ENCODE peak calls at places on chromosomes 4 and X, in nine cellular contexts. One of them, this sample, is unnamed.

GRCh38 chr4:33722800-33723511 is 2521.4 kb downstream of the ARAP2 start:
- DNase-seq in astrocyte of the hippocampus: peak
- DNase-seq in effector CD4-positive, alpha-beta T cell: no peak
- DNase-seq in activated B cell treated with CpG ODN at 0.5 μM for 24 hours: no peak
- DNase-seq in stimulated activated CD4-positive, alpha-beta T cell treated with anti-CD3 and anti-CD28 coated beads, TNF-alpha, amount 100 ng/mL, for 1 hour: no peak
- DNase-seq in activated T-cell treated with anti-CD3 and anti-CD28 coated beads, Interleukin-2, amount 50 U/mL, for 72 hours: no peak
- DNase-seq in fibroblast of pulmonary artery: peak
- DNase-seq in HS-5: no peak
- DNase-seq in foreskin fibroblast: peak
- DNase-seq in this sample: no peak

GRCh38 chr4:25505637-25505991 is 128.6 kb downstream of the ANAPC4 start:
- DNase-seq in astrocyte of the hippocampus: no peak
- DNase-seq in effector CD4-positive, alpha-beta T cell: no peak
- DNase-seq in activated B cell treated with CpG ODN at 0.5 μM for 24 hours: no peak
- DNase-seq in stimulated activated CD4-positive, alpha-beta T cell treated with anti-CD3 and anti-CD28 coated beads, TNF-alpha, amount 100 ng/mL, for 1 hour: no peak
- DNase-seq in activated T-cell treated with anti-CD3 and anti-CD28 coated beads, Interleukin-2, amount 50 U/mL, for 72 hours: no peak
- DNase-seq in fibroblast of pulmonary artery: no peak
- DNase-seq in HS-5: no peak
- DNase-seq in foreskin fibroblast: no peak
- DNase-seq in this sample: peak

GRCh38 chr4:18529482-18529881 is 507.9 kb upstream of the LCORL start:
- DNase-seq in astrocyte of the hippocampus: no peak
- DNase-seq in effector CD4-positive, alpha-beta T cell: no peak
- DNase-seq in activated B cell treated with CpG ODN at 0.5 μM for 24 hours: no peak
- DNase-seq in stimulated activated CD4-positive, alpha-beta T cell treated with anti-CD3 and anti-CD28 coated beads, TNF-alpha, amount 100 ng/mL, for 1 hour: no peak
- DNase-seq in activated T-cell treated with anti-CD3 and anti-CD28 coated beads, Interleukin-2, amount 50 U/mL, for 72 hours: no peak
- DNase-seq in fibroblast of pulmonary artery: no peak
- DNase-seq in HS-5: no peak
- DNase-seq in foreskin fibroblast: no peak
- DNase-seq in this sample: no peak

GRCh38 chrX:106948641-106949040 is 28.4 kb downstream of the CLDN2 start:
- DNase-seq in astrocyte of the hippocampus: no peak
- DNase-seq in effector CD4-positive, alpha-beta T cell: no peak
- DNase-seq in activated B cell treated with CpG ODN at 0.5 μM for 24 hours: no peak
- DNase-seq in stimulated activated CD4-positive, alpha-beta T cell treated with anti-CD3 and anti-CD28 coated beads, TNF-alpha, amount 100 ng/mL, for 1 hour: no peak
- DNase-seq in activated T-cell treated with anti-CD3 and anti-CD28 coated beads, Interleukin-2, amount 50 U/mL, for 72 hours: no peak
- DNase-seq in fibroblast of pulmonary artery: no peak
- DNase-seq in HS-5: no peak
- DNase-seq in foreskin fibroblast: no peak
- DNase-seq in this sample: no peak

GRCh38 chr4:186727977-186728519 is 4.4 kb upstream of the FAT1 start:
- DNase-seq in astrocyte of the hippocampus: peak
- DNase-seq in effector CD4-positive, alpha-beta T cell: no peak
- DNase-seq in activated B cell treated with CpG ODN at 0.5 μM for 24 hours: no peak
- DNase-seq in stimulated activated CD4-positive, alpha-beta T cell treated with anti-CD3 and anti-CD28 coated beads, TNF-alpha, amount 100 ng/mL, for 1 hour: no peak
- DNase-seq in activated T-cell treated with anti-CD3 and anti-CD28 coated beads, Interleukin-2, amount 50 U/mL, for 72 hours: no peak
- DNase-seq in fibroblast of pulmonary artery: peak
- DNase-seq in HS-5: no peak
- DNase-seq in foreskin fibroblast: no peak
- DNase-seq in this sample: no peak

GRCh38 chrX:50430917-50431316 is 39.7 kb downstream of the DGKK start:
- DNase-seq in astrocyte of the hippocampus: no peak
- DNase-seq in effector CD4-positive, alpha-beta T cell: no peak
- DNase-seq in activated B cell treated with CpG ODN at 0.5 μM for 24 hours: no peak
- DNase-seq in stimulated activated CD4-positive, alpha-beta T cell treated with anti-CD3 and anti-CD28 coated beads, TNF-alpha, amount 100 ng/mL, for 1 hour: no peak
- DNase-seq in activated T-cell treated with anti-CD3 and anti-CD28 coated beads, Interleukin-2, amount 50 U/mL, for 72 hours: no peak
- DNase-seq in fibroblast of pulmonary artery: no peak
- DNase-seq in HS-5: no peak
- DNase-seq in foreskin fibroblast: no peak
- DNase-seq in this sample: no peak

GRCh38 chr4:109559625-109559982 is 442 bp upstream of the MCUB start:
- DNase-seq in astrocyte of the hippocampus: peak
- DNase-seq in effector CD4-positive, alpha-beta T cell: peak
- DNase-seq in activated B cell treated with CpG ODN at 0.5 μM for 24 hours: peak
- DNase-seq in stimulated activated CD4-positive, alpha-beta T cell treated with anti-CD3 and anti-CD28 coated beads, TNF-alpha, amount 100 ng/mL, for 1 hour: no peak
- DNase-seq in activated T-cell treated with anti-CD3 and anti-CD28 coated beads, Interleukin-2, amount 50 U/mL, for 72 hours: peak
- DNase-seq in fibroblast of pulmonary artery: no peak
- DNase-seq in HS-5: no peak
- DNase-seq in foreskin fibroblast: no peak
- DNase-seq in this sample: peak

GRCh38 chrX:151458824-151459223 is 61.8 kb downstream of the VMA21 start:
- DNase-seq in astrocyte of the hippocampus: peak
- DNase-seq in effector CD4-positive, alpha-beta T cell: no peak
- DNase-seq in activated B cell treated with CpG ODN at 0.5 μM for 24 hours: no peak
- DNase-seq in stimulated activated CD4-positive, alpha-beta T cell treated with anti-CD3 and anti-CD28 coated beads, TNF-alpha, amount 100 ng/mL, for 1 hour: no peak
- DNase-seq in activated T-cell treated with anti-CD3 and anti-CD28 coated beads, Interleukin-2, amount 50 U/mL, for 72 hours: no peak
- DNase-seq in fibroblast of pulmonary artery: peak
- DNase-seq in HS-5: peak
- DNase-seq in foreskin fibroblast: no peak
- DNase-seq in this sample: no peak

GRCh38 chr4:179307297-179308136 is 1865.3 kb upstream of the AGA start:
- DNase-seq in astrocyte of the hippocampus: peak
- DNase-seq in effector CD4-positive, alpha-beta T cell: no peak
- DNase-seq in activated B cell treated with CpG ODN at 0.5 μM for 24 hours: no peak
- DNase-seq in stimulated activated CD4-positive, alpha-beta T cell treated with anti-CD3 and anti-CD28 coated beads, TNF-alpha, amount 100 ng/mL, for 1 hour: no peak
- DNase-seq in activated T-cell treated with anti-CD3 and anti-CD28 coated beads, Interleukin-2, amount 50 U/mL, for 72 hours: peak
- DNase-seq in fibroblast of pulmonary artery: peak
- DNase-seq in HS-5: no peak
- DNase-seq in foreskin fibroblast: peak
- DNase-seq in this sample: no peak

GRCh38 chrX:69109706-69110635 is 55.3 kb downstream of the PJA1 start:
- DNase-seq in astrocyte of the hippocampus: no peak
- DNase-seq in effector CD4-positive, alpha-beta T cell: no peak
- DNase-seq in activated B cell treated with CpG ODN at 0.5 μM for 24 hours: no peak
- DNase-seq in stimulated activated CD4-positive, alpha-beta T cell treated with anti-CD3 and anti-CD28 coated beads, TNF-alpha, amount 100 ng/mL, for 1 hour: no peak
- DNase-seq in activated T-cell treated with anti-CD3 and anti-CD28 coated beads, Interleukin-2, amount 50 U/mL, for 72 hours: no peak
- DNase-seq in fibroblast of pulmonary artery: no peak
- DNase-seq in HS-5: peak
- DNase-seq in foreskin fibroblast: no peak
- DNase-seq in this sample: no peak

GRCh38 chr4:24730256-24731001 is 64.9 kb upstream of the SOD3 start:
- DNase-seq in astrocyte of the hippocampus: peak
- DNase-seq in effector CD4-positive, alpha-beta T cell: no peak
- DNase-seq in activated B cell treated with CpG ODN at 0.5 μM for 24 hours: no peak
- DNase-seq in stimulated activated CD4-positive, alpha-beta T cell treated with anti-CD3 and anti-CD28 coated beads, TNF-alpha, amount 100 ng/mL, for 1 hour: no peak
- DNase-seq in activated T-cell treated with anti-CD3 and anti-CD28 coated beads, Interleukin-2, amount 50 U/mL, for 72 hours: no peak
- DNase-seq in fibroblast of pulmonary artery: peak
- DNase-seq in HS-5: no peak
- DNase-seq in foreskin fibroblast: peak
- DNase-seq in this sample: peak

GRCh38 chrX:68146054-68146453 is 287.2 kb downstream of the OPHN1 start:
- DNase-seq in astrocyte of the hippocampus: peak
- DNase-seq in effector CD4-positive, alpha-beta T cell: no peak
- DNase-seq in activated B cell treated with CpG ODN at 0.5 μM for 24 hours: no peak
- DNase-seq in stimulated activated CD4-positive, alpha-beta T cell treated with anti-CD3 and anti-CD28 coated beads, TNF-alpha, amount 100 ng/mL, for 1 hour: no peak
- DNase-seq in activated T-cell treated with anti-CD3 and anti-CD28 coated beads, Interleukin-2, amount 50 U/mL, for 72 hours: no peak
- DNase-seq in fibroblast of pulmonary artery: peak
- DNase-seq in HS-5: no peak
- DNase-seq in foreskin fibroblast: no peak
- DNase-seq in this sample: no peak

GRCh38 chrX:120299928-120300327 is 11.3 kb downstream of the TMEM255A start:
- DNase-seq in astrocyte of the hippocampus: no peak
- DNase-seq in effector CD4-positive, alpha-beta T cell: no peak
- DNase-seq in activated B cell treated with CpG ODN at 0.5 μM for 24 hours: no peak
- DNase-seq in stimulated activated CD4-positive, alpha-beta T cell treated with anti-CD3 and anti-CD28 coated beads, TNF-alpha, amount 100 ng/mL, for 1 hour: no peak
- DNase-seq in activated T-cell treated with anti-CD3 and anti-CD28 coated beads, Interleukin-2, amount 50 U/mL, for 72 hours: no peak
- DNase-seq in fibroblast of pulmonary artery: no peak
- DNase-seq in HS-5: no peak
- DNase-seq in foreskin fibroblast: no peak
- DNase-seq in this sample: no peak

GRCh38 chr4:32858971-32859370 is 2138.8 kb downstream of the PCDH7 start:
- DNase-seq in astrocyte of the hippocampus: peak
- DNase-seq in effector CD4-positive, alpha-beta T cell: no peak
- DNase-seq in activated B cell treated with CpG ODN at 0.5 μM for 24 hours: no peak
- DNase-seq in stimulated activated CD4-positive, alpha-beta T cell treated with anti-CD3 and anti-CD28 coated beads, TNF-alpha, amount 100 ng/mL, for 1 hour: no peak
- DNase-seq in activated T-cell treated with anti-CD3 and anti-CD28 coated beads, Interleukin-2, amount 50 U/mL, for 72 hours: no peak
- DNase-seq in fibroblast of pulmonary artery: peak
- DNase-seq in HS-5: peak
- DNase-seq in foreskin fibroblast: peak
- DNase-seq in this sample: no peak

GRCh38 chrX:101450951-101451350 is 34.3 kb upstream of the ARMCX4 start:
- DNase-seq in astrocyte of the hippocampus: no peak
- DNase-seq in effector CD4-positive, alpha-beta T cell: no peak
- DNase-seq in activated B cell treated with CpG ODN at 0.5 μM for 24 hours: no peak
- DNase-seq in stimulated activated CD4-positive, alpha-beta T cell treated with anti-CD3 and anti-CD28 coated beads, TNF-alpha, amount 100 ng/mL, for 1 hour: no peak
- DNase-seq in activated T-cell treated with anti-CD3 and anti-CD28 coated beads, Interleukin-2, amount 50 U/mL, for 72 hours: no peak
- DNase-seq in fibroblast of pulmonary artery: peak
- DNase-seq in HS-5: no peak
- DNase-seq in foreskin fibroblast: no peak
- DNase-seq in this sample: no peak

GRCh38 chr4:79763486-79764075 is 309.4 kb downstream of the ANTXR2 start:
- DNase-seq in astrocyte of the hippocampus: no peak
- DNase-seq in effector CD4-positive, alpha-beta T cell: no peak
- DNase-seq in activated B cell treated with CpG ODN at 0.5 μM for 24 hours: no peak
- DNase-seq in stimulated activated CD4-positive, alpha-beta T cell treated with anti-CD3 and anti-CD28 coated beads, TNF-alpha, amount 100 ng/mL, for 1 hour: no peak
- DNase-seq in activated T-cell treated with anti-CD3 and anti-CD28 coated beads, Interleukin-2, amount 50 U/mL, for 72 hours: no peak
- DNase-seq in fibroblast of pulmonary artery: no peak
- DNase-seq in HS-5: no peak
- DNase-seq in foreskin fibroblast: no peak
- DNase-seq in this sample: no peak

GRCh38 chrX:1492421-1493012 is 39.8 kb upstream of the ASMTL start:
- DNase-seq in astrocyte of the hippocampus: no peak
- DNase-seq in effector CD4-positive, alpha-beta T cell: no peak
- DNase-seq in activated B cell treated with CpG ODN at 0.5 μM for 24 hours: no peak
- DNase-seq in stimulated activated CD4-positive, alpha-beta T cell treated with anti-CD3 and anti-CD28 coated beads, TNF-alpha, amount 100 ng/mL, for 1 hour: no peak
- DNase-seq in activated T-cell treated with anti-CD3 and anti-CD28 coated beads, Interleukin-2, amount 50 U/mL, for 72 hours: no peak
- DNase-seq in fibroblast of pulmonary artery: no peak
- DNase-seq in HS-5: no peak
- DNase-seq in foreskin fibroblast: no peak
- DNase-seq in this sample: no peak

GRCh38 chr4:184969610-184970009 is 48.7 kb upstream of the HELT start:
- DNase-seq in astrocyte of the hippocampus: no peak
- DNase-seq in effector CD4-positive, alpha-beta T cell: no peak
- DNase-seq in activated B cell treated with CpG ODN at 0.5 μM for 24 hours: no peak
- DNase-seq in stimulated activated CD4-positive, alpha-beta T cell treated with anti-CD3 and anti-CD28 coated beads, TNF-alpha, amount 100 ng/mL, for 1 hour: no peak
- DNase-seq in activated T-cell treated with anti-CD3 and anti-CD28 coated beads, Interleukin-2, amount 50 U/mL, for 72 hours: no peak
- DNase-seq in fibroblast of pulmonary artery: no peak
- DNase-seq in HS-5: no peak
- DNase-seq in foreskin fibroblast: no peak
- DNase-seq in this sample: no peak

GRCh38 chrX:5681159-5681558 is 547.5 kb downstream of the NLGN4X start:
- DNase-seq in astrocyte of the hippocampus: peak
- DNase-seq in effector CD4-positive, alpha-beta T cell: no peak
- DNase-seq in activated B cell treated with CpG ODN at 0.5 μM for 24 hours: no peak
- DNase-seq in stimulated activated CD4-positive, alpha-beta T cell treated with anti-CD3 and anti-CD28 coated beads, TNF-alpha, amount 100 ng/mL, for 1 hour: no peak
- DNase-seq in activated T-cell treated with anti-CD3 and anti-CD28 coated beads, Interleukin-2, amount 50 U/mL, for 72 hours: no peak
- DNase-seq in fibroblast of pulmonary artery: no peak
- DNase-seq in HS-5: no peak
- DNase-seq in foreskin fibroblast: no peak
- DNase-seq in this sample: no peak

GRCh38 chr4:1637580-1638271 is 46.4 kb downstream of the FAM53A start:
- DNase-seq in astrocyte of the hippocampus: no peak
- DNase-seq in effector CD4-positive, alpha-beta T cell: no peak
- DNase-seq in activated B cell treated with CpG ODN at 0.5 μM for 24 hours: no peak
- DNase-seq in stimulated activated CD4-positive, alpha-beta T cell treated with anti-CD3 and anti-CD28 coated beads, TNF-alpha, amount 100 ng/mL, for 1 hour: no peak
- DNase-seq in activated T-cell treated with anti-CD3 and anti-CD28 coated beads, Interleukin-2, amount 50 U/mL, for 72 hours: no peak
- DNase-seq in fibroblast of pulmonary artery: no peak
- DNase-seq in HS-5: no peak
- DNase-seq in foreskin fibroblast: no peak
- DNase-seq in this sample: peak

GRCh38 chr4:100509386-100509785 is 8.4 kb downstream of the EMCN start:
- DNase-seq in astrocyte of the hippocampus: no peak
- DNase-seq in effector CD4-positive, alpha-beta T cell: no peak
- DNase-seq in activated B cell treated with CpG ODN at 0.5 μM for 24 hours: no peak
- DNase-seq in stimulated activated CD4-positive, alpha-beta T cell treated with anti-CD3 and anti-CD28 coated beads, TNF-alpha, amount 100 ng/mL, for 1 hour: no peak
- DNase-seq in activated T-cell treated with anti-CD3 and anti-CD28 coated beads, Interleukin-2, amount 50 U/mL, for 72 hours: no peak
- DNase-seq in fibroblast of pulmonary artery: no peak
- DNase-seq in HS-5: no peak
- DNase-seq in foreskin fibroblast: no peak
- DNase-seq in this sample: no peak

GRCh38 chr4:162116085-162116784 is 47.6 kb downstream of the FSTL5 start:
- DNase-seq in astrocyte of the hippocampus: peak
- DNase-seq in effector CD4-positive, alpha-beta T cell: no peak
- DNase-seq in activated B cell treated with CpG ODN at 0.5 μM for 24 hours: no peak
- DNase-seq in stimulated activated CD4-positive, alpha-beta T cell treated with anti-CD3 and anti-CD28 coated beads, TNF-alpha, amount 100 ng/mL, for 1 hour: no peak
- DNase-seq in activated T-cell treated with anti-CD3 and anti-CD28 coated beads, Interleukin-2, amount 50 U/mL, for 72 hours: no peak
- DNase-seq in fibroblast of pulmonary artery: no peak
- DNase-seq in HS-5: no peak
- DNase-seq in foreskin fibroblast: no peak
- DNase-seq in this sample: no peak

GRCh38 chrX:13128104-13128503 is 83.7 kb upstream of the FAM9C start:
- DNase-seq in astrocyte of the hippocampus: no peak
- DNase-seq in effector CD4-positive, alpha-beta T cell: no peak
- DNase-seq in activated B cell treated with CpG ODN at 0.5 μM for 24 hours: no peak
- DNase-seq in stimulated activated CD4-positive, alpha-beta T cell treated with anti-CD3 and anti-CD28 coated beads, TNF-alpha, amount 100 ng/mL, for 1 hour: no peak
- DNase-seq in activated T-cell treated with anti-CD3 and anti-CD28 coated beads, Interleukin-2, amount 50 U/mL, for 72 hours: no peak
- DNase-seq in fibroblast of pulmonary artery: peak
- DNase-seq in HS-5: no peak
- DNase-seq in foreskin fibroblast: no peak
- DNase-seq in this sample: no peak

GRCh38 chrX:118286066-118286758 is 59.7 kb upstream of the WDR44 start:
- DNase-seq in astrocyte of the hippocampus: peak
- DNase-seq in effector CD4-positive, alpha-beta T cell: no peak
- DNase-seq in activated B cell treated with CpG ODN at 0.5 μM for 24 hours: no peak
- DNase-seq in stimulated activated CD4-positive, alpha-beta T cell treated with anti-CD3 and anti-CD28 coated beads, TNF-alpha, amount 100 ng/mL, for 1 hour: no peak
- DNase-seq in activated T-cell treated with anti-CD3 and anti-CD28 coated beads, Interleukin-2, amount 50 U/mL, for 72 hours: no peak
- DNase-seq in fibroblast of pulmonary artery: peak
- DNase-seq in HS-5: no peak
- DNase-seq in foreskin fibroblast: no peak
- DNase-seq in this sample: no peak

GRCh38 chrX:132395059-132395458 is 93.8 kb downstream of the MBNL3 start:
- DNase-seq in astrocyte of the hippocampus: no peak
- DNase-seq in effector CD4-positive, alpha-beta T cell: no peak
- DNase-seq in activated B cell treated with CpG ODN at 0.5 μM for 24 hours: no peak
- DNase-seq in stimulated activated CD4-positive, alpha-beta T cell treated with anti-CD3 and anti-CD28 coated beads, TNF-alpha, amount 100 ng/mL, for 1 hour: no peak
- DNase-seq in activated T-cell treated with anti-CD3 and anti-CD28 coated beads, Interleukin-2, amount 50 U/mL, for 72 hours: no peak
- DNase-seq in fibroblast of pulmonary artery: no peak
- DNase-seq in HS-5: no peak
- DNase-seq in foreskin fibroblast: no peak
- DNase-seq in this sample: no peak

GRCh38 chrX:115367956-115368355 is 78.4 kb downstream of the LUZP4 start:
- DNase-seq in astrocyte of the hippocampus: peak
- DNase-seq in effector CD4-positive, alpha-beta T cell: no peak
- DNase-seq in activated B cell treated with CpG ODN at 0.5 μM for 24 hours: no peak
- DNase-seq in stimulated activated CD4-positive, alpha-beta T cell treated with anti-CD3 and anti-CD28 coated beads, TNF-alpha, amount 100 ng/mL, for 1 hour: no peak
- DNase-seq in activated T-cell treated with anti-CD3 and anti-CD28 coated beads, Interleukin-2, amount 50 U/mL, for 72 hours: no peak
- DNase-seq in fibroblast of pulmonary artery: peak
- DNase-seq in HS-5: no peak
- DNase-seq in foreskin fibroblast: peak
- DNase-seq in this sample: no peak

GRCh38 chr4:103008875-103009729 is 10.4 kb downstream of the SLC9B1 start:
- DNase-seq in astrocyte of the hippocampus: peak
- DNase-seq in effector CD4-positive, alpha-beta T cell: peak
- DNase-seq in activated B cell treated with CpG ODN at 0.5 μM for 24 hours: no peak
- DNase-seq in stimulated activated CD4-positive, alpha-beta T cell treated with anti-CD3 and anti-CD28 coated beads, TNF-alpha, amount 100 ng/mL, for 1 hour: no peak
- DNase-seq in activated T-cell treated with anti-CD3 and anti-CD28 coated beads, Interleukin-2, amount 50 U/mL, for 72 hours: peak
- DNase-seq in fibroblast of pulmonary artery: peak
- DNase-seq in HS-5: peak
- DNase-seq in foreskin fibroblast: peak
- DNase-seq in this sample: peak

GRCh38 chrX:19791562-19791961 is 95.8 kb downstream of the SH3KBP1 start:
- DNase-seq in astrocyte of the hippocampus: no peak
- DNase-seq in effector CD4-positive, alpha-beta T cell: no peak
- DNase-seq in activated B cell treated with CpG ODN at 0.5 μM for 24 hours: no peak
- DNase-seq in stimulated activated CD4-positive, alpha-beta T cell treated with anti-CD3 and anti-CD28 coated beads, TNF-alpha, amount 100 ng/mL, for 1 hour: no peak
- DNase-seq in activated T-cell treated with anti-CD3 and anti-CD28 coated beads, Interleukin-2, amount 50 U/mL, for 72 hours: no peak
- DNase-seq in fibroblast of pulmonary artery: peak
- DNase-seq in HS-5: no peak
- DNase-seq in foreskin fibroblast: peak
- DNase-seq in this sample: no peak

GRCh38 chrX:95076449-95076848 is 1402.4 kb downstream of the FAM133A start:
- DNase-seq in astrocyte of the hippocampus: peak
- DNase-seq in effector CD4-positive, alpha-beta T cell: no peak
- DNase-seq in activated B cell treated with CpG ODN at 0.5 μM for 24 hours: no peak
- DNase-seq in stimulated activated CD4-positive, alpha-beta T cell treated with anti-CD3 and anti-CD28 coated beads, TNF-alpha, amount 100 ng/mL, for 1 hour: no peak
- DNase-seq in activated T-cell treated with anti-CD3 and anti-CD28 coated beads, Interleukin-2, amount 50 U/mL, for 72 hours: no peak
- DNase-seq in fibroblast of pulmonary artery: peak
- DNase-seq in HS-5: no peak
- DNase-seq in foreskin fibroblast: no peak
- DNase-seq in this sample: no peak

GRCh38 chr4:168095776-168096443 is 3.6 kb downstream of the ANXA10 start:
- DNase-seq in astrocyte of the hippocampus: no peak
- DNase-seq in effector CD4-positive, alpha-beta T cell: no peak
- DNase-seq in activated B cell treated with CpG ODN at 0.5 μM for 24 hours: no peak
- DNase-seq in stimulated activated CD4-positive, alpha-beta T cell treated with anti-CD3 and anti-CD28 coated beads, TNF-alpha, amount 100 ng/mL, for 1 hour: no peak
- DNase-seq in activated T-cell treated with anti-CD3 and anti-CD28 coated beads, Interleukin-2, amount 50 U/mL, for 72 hours: no peak
- DNase-seq in fibroblast of pulmonary artery: no peak
- DNase-seq in HS-5: no peak
- DNase-seq in foreskin fibroblast: peak
- DNase-seq in this sample: no peak

GRCh38 chr4:58760737-58761136 is 1650.6 kb upstream of the IGFBP7 start:
- DNase-seq in astrocyte of the hippocampus: no peak
- DNase-seq in effector CD4-positive, alpha-beta T cell: no peak
- DNase-seq in activated B cell treated with CpG ODN at 0.5 μM for 24 hours: no peak
- DNase-seq in stimulated activated CD4-positive, alpha-beta T cell treated with anti-CD3 and anti-CD28 coated beads, TNF-alpha, amount 100 ng/mL, for 1 hour: no peak
- DNase-seq in activated T-cell treated with anti-CD3 and anti-CD28 coated beads, Interleukin-2, amount 50 U/mL, for 72 hours: no peak
- DNase-seq in fibroblast of pulmonary artery: no peak
- DNase-seq in HS-5: no peak
- DNase-seq in foreskin fibroblast: no peak
- DNase-seq in this sample: no peak